ENCODE peak calls at places on chromosomes 16 and 17, in seven cellular contexts. U is fibroblast of lung, W is mesenchymal stem cell, Q is Peyer's patch, N is right lobe of liver, T is testis, G is GM23338. O is an unnamed sample. For H3K4me1 and H3K36me3, the result is how much of the 10 kb centered on the place peaks cover.

GRCh38 chr16:35754391-35755369 is 2295.3 kb downstream of the TP53TG3F start:
- DNase-seq in U (no peak), W (no peak), Q (no peak), N (no peak), T (no peak), G (no peak), O (no peak)

GRCh38 chr16:3965781-3966582 is 85.5 kb upstream of the CREBBP start:
- DNase-seq in U (no peak), W (no peak), Q (no peak), N (no peak), T (no peak), G (no peak), O (no peak)

GRCh38 chr17:76407509-76407908 is 23.1 kb downstream of the SPHK1 start:
- DNase-seq in U (no peak), W (no peak), Q (no peak), N (no peak), T (no peak), G (no peak), O (no peak)

GRCh38 chr16:59973966-59974365 is 1239.8 kb upstream of the GOT2 start:
- DNase-seq in U (peak), W (no peak), Q (no peak), N (no peak), T (no peak), G (no peak), O (no peak)

GRCh38 chr17:7982171-7982570 is 20.2 kb upstream of the GUCY2D start:
- DNase-seq in U (peak), W (no peak), Q (no peak), N (no peak), T (no peak), G (no peak), O (no peak)

GRCh38 chr17:61396586-61397085 is 3.0 kb upstream of the TBX2 start:
- DNase-seq in U (no peak), W (peak), Q (no peak), N (no peak), T (no peak), G (no peak), O (no peak)

GRCh38 chr16:81945665-81946064 is 65.6 kb downstream of the SDR42E1 start:
- DNase-seq in U (peak), W (no peak), Q (no peak), N (no peak), T (no peak), G (no peak), O (no peak)

GRCh38 chr17:72684405-72685020 is 408.0 kb downstream of the SLC39A11 start:
- DNase-seq in U (no peak), W (no peak), Q (no peak), N (no peak), T (no peak), G (no peak), O (no peak)

GRCh38 chr17:77479372-77479781 is 338.6 kb downstream of the SEC14L1 start:
- DNase-seq in U (no peak), W (no peak), Q (no peak), N (no peak), T (no peak), G (peak), O (no peak)

GRCh38 chr16:3479654-3480216 is 15.6 kb downstream of the C16orf90 start:
- DNase-seq in U (no peak), W (no peak), Q (no peak), N (no peak), T (no peak), G (no peak), O (no peak)

GRCh38 chr17:1561420-1562177 is 993 bp downstream of the PITPNA start:
- DNase-seq in U (peak), W (peak), Q (no peak), N (no peak), T (no peak), G (peak), O (no peak)

GRCh38 chr17:39623356-39623950 is 3.3 kb upstream of the PPP1R1B start:
- DNase-seq in U (peak), W (peak), Q (peak), N (peak), T (peak), G (peak), O (peak)

GRCh38 chr17:61251939-61252865 is 147.4 kb upstream of the TBX2 start:
- DNase-seq in U (peak), W (peak), Q (peak), N (peak), T (peak), G (no peak), O (peak)

GRCh38 chr16:59783191-59783590 is 1049.1 kb upstream of the GOT2 start:
- DNase-seq in U (peak), W (no peak), Q (no peak), N (no peak), T (no peak), G (no peak), O (no peak)

GRCh38 chr16:54421220-54421619 is 134.6 kb upstream of the IRX3 start:
- DNase-seq in U (no peak), W (no peak), Q (no peak), N (no peak), T (no peak), G (no peak), O (no peak)
- H3K4me1 ChIP-seq in U (under half), W (under half), Q (under half), N (under half), T (under half), G (under half), O (under half)

GRCh38 chr16:70749681-70750601 is 51.0 kb downstream of the VAC14 start:
- DNase-seq in U (no peak), W (peak), Q (no peak), N (no peak), T (no peak), G (peak), O (no peak)
- H3K4me3 ChIP-seq in U (no peak), W (no peak), Q (no peak), N (no peak), T (no peak), G (no peak), O (no peak)

DNA sequence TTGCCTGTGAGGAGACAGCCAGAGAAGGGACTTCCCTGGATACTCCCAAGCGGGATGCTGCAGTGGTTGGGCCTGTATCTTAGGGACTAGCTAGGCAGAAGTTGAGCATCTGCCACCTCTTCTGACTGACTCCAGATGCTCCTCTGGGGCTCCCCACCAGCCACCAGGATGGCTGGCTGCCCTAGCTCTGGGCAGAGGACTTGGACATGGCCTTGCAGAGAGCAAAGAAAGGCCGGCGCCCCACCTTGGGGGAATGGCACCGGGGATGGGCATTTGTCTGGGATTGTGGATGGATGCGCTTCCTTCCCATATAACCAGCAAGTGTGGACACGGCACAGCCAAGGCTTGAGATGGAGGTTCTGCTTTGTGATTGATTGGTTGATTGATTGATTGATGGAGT is 69.0 kb downstream of the OR1D5 start:
- DNase-seq in U (no peak), W (no peak), Q (no peak), N (peak), T (no peak), G (no peak), O (no peak)
- H3K36me3 ChIP-seq in U (under half), W (under half), Q (under half), N (under half), T (under half), G (under half), O (under half)

GRCh38 chr17:80228477-80228876 is 8.2 kb downstream of the SLC26A11 start:
- DNase-seq in U (no peak), W (no peak), Q (no peak), N (no peak), T (no peak), G (no peak), O (no peak)

GRCh38 chr17:80236911-80237310 is 16.7 kb downstream of the SLC26A11 start:
- DNase-seq in U (no peak), W (no peak), Q (no peak), N (no peak), T (no peak), G (peak), O (no peak)

GRCh38 chr17:80229011-80229410 is 8.8 kb downstream of the SLC26A11 start:
- DNase-seq in U (no peak), W (no peak), Q (no peak), N (no peak), T (no peak), G (no peak), O (no peak)

GRCh38 chr17:80233202-80233601 is 13.0 kb downstream of the SLC26A11 start:
- DNase-seq in U (no peak), W (no peak), Q (no peak), N (no peak), T (no peak), G (no peak), O (no peak)

DNA sequence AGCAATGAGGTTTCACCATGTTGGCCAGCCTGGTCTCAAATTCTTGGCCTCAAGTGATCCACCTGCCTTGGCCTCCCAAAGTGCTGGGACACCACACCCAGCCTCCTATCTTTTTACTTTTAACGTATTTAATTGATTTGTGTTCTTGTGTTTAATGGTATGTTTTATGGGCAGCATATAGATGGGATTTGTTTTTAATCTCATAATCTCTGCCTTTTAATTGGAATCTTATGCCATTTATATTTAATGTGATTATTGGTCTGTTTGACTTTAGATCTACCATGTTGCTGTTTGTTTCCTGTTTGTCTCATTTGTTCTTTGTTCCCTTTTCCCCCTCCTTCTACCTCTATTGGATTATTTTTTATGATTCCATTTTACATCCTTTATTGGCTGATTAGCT is 12.2 kb downstream of the SLC26A11 start:
- DNase-seq in U (no peak), W (no peak), Q (no peak), N (no peak), T (no peak), G (no peak), O (no peak)
- H3K4me1 ChIP-seq in U (under half), W (under half), Q (under half), N (under half), T (under half), G (under half), O (under half)

GRCh38 chr16:67419502-67419901 is 3.2 kb upstream of the ZDHHC1 start:
- DNase-seq in U (no peak), W (no peak), Q (no peak), N (no peak), T (no peak), G (no peak), O (no peak)

GRCh38 chr16:67419931-67420330 is 3.7 kb upstream of the ZDHHC1 start:
- DNase-seq in U (no peak), W (no peak), Q (no peak), N (no peak), T (no peak), G (peak), O (no peak)

GRCh38 chr16:67413978-67414891 is 2.0 kb downstream of the ZDHHC1 start:
- DNase-seq in U (no peak), W (no peak), Q (no peak), N (no peak), T (no peak), G (no peak), O (no peak)

GRCh38 chr16:67417333-67418061 is 1.2 kb upstream of the ZDHHC1 start:
- DNase-seq in U (no peak), W (no peak), Q (no peak), N (no peak), T (no peak), G (no peak), O (no peak)

DNA sequence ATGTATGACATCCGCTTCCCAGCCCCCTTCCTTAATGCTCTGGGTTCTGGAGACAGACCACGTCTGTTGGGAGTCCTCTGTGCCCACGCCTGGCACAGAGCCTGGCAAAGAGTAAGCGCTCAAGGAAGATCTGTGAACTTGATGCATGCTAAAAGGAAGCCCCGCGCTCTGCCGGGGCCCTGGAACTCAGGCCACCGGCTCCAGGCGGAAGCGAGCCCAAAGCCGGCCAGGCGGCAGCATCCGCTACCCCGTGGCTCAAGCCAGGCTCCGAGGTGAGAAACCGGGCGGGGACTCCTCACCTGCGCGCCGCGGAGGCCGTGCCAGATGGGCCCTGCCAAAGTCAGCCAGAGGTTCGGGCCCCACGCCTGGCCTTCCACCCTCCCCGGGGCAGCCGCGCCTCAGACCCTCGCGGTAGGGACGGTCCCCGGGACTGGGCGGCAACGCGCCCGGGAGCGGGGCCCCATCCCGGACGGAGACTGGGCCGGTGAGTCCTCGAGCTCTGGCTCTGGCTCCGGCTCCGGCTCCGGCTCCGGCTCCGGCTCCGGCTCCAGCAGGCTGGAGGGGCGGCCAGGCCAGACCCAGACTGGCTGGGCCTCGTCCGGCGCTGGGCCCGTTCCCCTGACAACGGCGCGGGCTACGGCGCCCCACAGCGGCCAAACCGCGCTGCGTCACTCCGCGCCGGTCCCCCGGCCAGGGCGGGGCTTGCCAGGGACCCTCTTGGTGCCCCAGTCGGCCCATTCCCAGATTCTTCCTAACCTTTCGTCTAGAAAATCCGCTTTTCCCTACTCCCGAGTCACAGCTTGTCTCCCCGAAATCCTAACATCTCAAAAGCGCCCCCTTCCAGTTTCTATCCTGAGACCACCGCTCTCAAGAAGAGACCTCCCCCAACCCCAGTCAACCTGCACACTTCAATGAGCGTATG is at the start of gene ZDHHC1:
- DNase-seq in U (peak), W (peak), Q (peak), N (peak), T (peak), G (peak), O (no peak)
- H3K4me3 ChIP-seq in U (peak), W (peak), Q (peak), N (peak), T (peak), G (peak), O (peak)

GRCh38 chr16:27350006-27350405 is 36.2 kb downstream of the IL4R start:
- DNase-seq in U (no peak), W (no peak), Q (no peak), N (no peak), T (no peak), G (no peak), O (no peak)
- H3K36me3 ChIP-seq in U (under half), W (half or more), Q (half or more), N (under half), T (under half), G (under half), O (under half)